ENCODE peak calls at places on chromosomes 5 and 9, in seven cellular contexts. I is IMR-90, K is suprapubic skin, E is A549, O is sigmoid colon, M is adrenal gland, Z is uterus. P is an unnamed sample.

GRCh38 chr9:81519816-81520215 is 169.5 kb downstream of the TLE1 start:
- DNase-seq in O (no peak), I (peak), E (no peak), M (no peak), Z (no peak), K (no peak), P (no peak)

GRCh38 chr5:95913663-95914062 is 48.0 kb downstream of the ELL2 start:
- DNase-seq in I (no peak), O (no peak), E (no peak), M (no peak), Z (no peak), K (no peak), P (no peak)

GRCh38 chr9:108776920-108777650 is 78.7 kb downstream of the ACTL7B start:
- DNase-seq in O (no peak), Z (no peak), I (peak), E (no peak), K (no peak), M (no peak), P (no peak)

GRCh38 chr5:159978358-159978757 is 30.6 kb upstream of the TTC1 start:
- DNase-seq in K (no peak), M (no peak), O (no peak), I (no peak), Z (no peak), E (no peak), P (no peak)

GRCh38 chr5:123997354-123998215 is 485.6 kb downstream of the CSNK1G3 start:
- DNase-seq in E (no peak), I (peak), M (no peak), K (no peak), O (no peak), Z (no peak), P (no peak)

GRCh38 chr5:143771229-143772001 is 40.5 kb upstream of the HMHB1 start:
- DNase-seq in M (no peak), O (no peak), K (no peak), E (no peak), Z (no peak), I (peak), P (no peak)

GRCh38 chr5:56002303-56002702 is 7.5 kb upstream of the IL6ST start:
- DNase-seq in O (no peak), E (no peak), Z (no peak), K (no peak), I (no peak), M (no peak), P (no peak)

GRCh38 chr5:119840175-119840574 is 210.8 kb downstream of the FAM170A start:
- DNase-seq in M (no peak), K (no peak), Z (no peak), I (no peak), O (no peak), E (no peak), P (no peak)

GRCh38 chr9:109497193-109498165 is 628 bp downstream of the PTPN3 start:
- DNase-seq in I (no peak), E (peak), Z (no peak), K (no peak), O (no peak), M (no peak), P (no peak)

GRCh38 chr5:72228957-72229356 is 91.1 kb downstream of the MRPS27 start:
- DNase-seq in E (no peak), O (no peak), I (no peak), Z (no peak), K (no peak), M (no peak), P (no peak)

GRCh38 chr5:34012791-34013190 is 4.9 kb upstream of the AMACR start:
- DNase-seq in O (no peak), Z (no peak), K (no peak), I (peak), M (peak), E (no peak), P (no peak)

GRCh38 chr5:95895771-95896170 is 65.9 kb downstream of the ELL2 start:
- DNase-seq in E (no peak), I (no peak), K (no peak), Z (no peak), O (no peak), M (no peak), P (no peak)

GRCh38 chr5:169753795-169754194 is 116.7 kb downstream of the DOCK2 start:
- DNase-seq in M (no peak), E (no peak), Z (no peak), O (no peak), K (no peak), I (peak), P (no peak)

GRCh38 chr5:159732220-159732619 is 184.1 kb upstream of the ADRA1B start:
- DNase-seq in I (no peak), M (no peak), O (no peak), E (no peak), Z (no peak), K (no peak), P (no peak)

GRCh38 chr9:31185831-31186230 is 1198.6 kb upstream of the ACO1 start:
- DNase-seq in M (no peak), K (no peak), O (no peak), I (peak), E (no peak), Z (no peak), P (no peak)

GRCh38 chr5:67636091-67636490 is 439.5 kb upstream of the CD180 start:
- DNase-seq in M (no peak), Z (no peak), K (no peak), I (no peak), O (peak), E (no peak), P (no peak)

GRCh38 chr5:62346727-62347126 is 40.7 kb downstream of the KIF2A start:
- DNase-seq in O (no peak), K (no peak), Z (no peak), M (no peak), E (no peak), I (no peak), P (no peak)

GRCh38 chr9:123448247-123448646 is 92.2 kb downstream of the CRB2 start:
- DNase-seq in Z (no peak), I (no peak), K (peak), M (no peak), E (no peak), O (no peak), P (no peak)

GRCh38 chr9:95313010-95313498 is 4.5 kb downstream of the FANCC start:
- DNase-seq in E (peak), I (peak), M (peak), K (no peak), O (peak), Z (peak), P (no peak)

GRCh38 chr5:84383296-84383815 is 1.3 kb downstream of the EDIL3 start:
- DNase-seq in M (no peak), E (peak), I (no peak), K (no peak), Z (no peak), O (peak), P (no peak)

GRCh38 chr9:104386425-104387069 is 117.5 kb upstream of the OR13F1 start:
- DNase-seq in O (no peak), K (no peak), E (peak), I (peak), M (no peak), Z (no peak), P (no peak)

GRCh38 chr5:124580925-124581821 is 165.3 kb downstream of the ZNF608 start:
- DNase-seq in M (no peak), I (no peak), K (no peak), E (no peak), Z (no peak), O (no peak), P (no peak)

GRCh38 chr5:154686490-154686889 is 68.7 kb upstream of the LARP1 start:
- DNase-seq in K (no peak), O (no peak), E (peak), I (no peak), M (no peak), Z (no peak), P (no peak)

GRCh38 chr9:97811534-97812246 is 41.3 kb upstream of the FOXE1 start:
- DNase-seq in Z (no peak), M (no peak), I (peak), O (no peak), K (no peak), E (no peak), P (no peak)

GRCh38 chr5:141747152-141747640 is 65.2 kb upstream of the ARAP3 start:
- DNase-seq in O (peak), M (peak), Z (peak), E (no peak), K (no peak), I (peak), P (no peak)

GRCh38 chr5:8386889-8387288 is 517.9 kb downstream of the MTRR start:
- DNase-seq in I (no peak), K (no peak), O (no peak), Z (no peak), E (no peak), M (no peak), P (no peak)

GRCh38 chr9:84697494-84698114 is 28.1 kb downstream of the NTRK2 start:
- DNase-seq in O (no peak), I (peak), M (peak), K (no peak), Z (peak), E (peak), P (no peak)
- TF ChIP-seq CTCF in O (peak), I (peak), M (peak), K (peak), Z (peak), E (peak), P (peak)

DNA sequence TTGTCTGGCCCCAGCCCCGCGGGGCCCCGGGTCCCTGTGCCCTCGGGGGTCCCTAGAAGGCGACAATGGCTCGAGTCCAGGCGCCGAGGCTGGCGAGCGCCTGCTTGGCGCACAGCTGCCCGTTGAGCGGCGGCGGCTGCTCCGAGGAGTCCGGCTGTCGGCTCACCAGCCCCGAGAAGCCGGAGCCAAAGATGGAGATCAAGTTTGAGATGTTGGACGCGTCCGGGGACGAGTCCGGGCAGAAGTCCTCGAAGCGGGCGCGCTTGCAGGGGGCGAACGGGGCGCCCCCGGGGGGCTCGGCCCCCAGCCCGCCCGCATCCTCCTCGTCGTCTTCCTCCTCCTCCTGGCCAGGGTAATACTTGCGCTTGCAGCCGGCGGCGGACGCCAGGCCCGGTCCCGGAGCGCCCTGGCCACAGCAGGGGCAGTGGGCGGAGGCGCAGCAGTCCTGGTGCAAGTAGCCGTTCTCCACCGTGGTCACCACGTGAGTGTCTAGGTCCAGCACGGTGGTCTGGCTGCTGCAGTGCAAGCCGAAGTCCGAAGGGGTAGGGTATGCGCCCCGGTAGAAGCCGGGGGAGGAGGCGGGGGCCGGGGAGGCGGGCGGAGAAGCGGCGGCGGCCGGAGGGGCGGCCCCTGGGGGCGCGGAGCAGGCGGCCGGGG is 1.1 kb downstream of the IER5L start:
- DNase-seq in K (no peak), E (peak), I (peak), O (peak), Z (peak), M (peak), P (no peak)
- TF ChIP-seq POLR2A in K (no peak), E (peak), I (no peak), O (no peak), Z (no peak), M (peak), P (no peak)

GRCh38 chr5:139765409-139766217 is 30.0 kb upstream of the PSD2 start:
- DNase-seq in K (peak), M (peak), Z (peak), O (peak), E (peak), I (peak), P (no peak)
- TF ChIP-seq CTCF in K (peak), M (peak), Z (peak), O (peak), E (peak), I (peak), P (peak)

DNA sequence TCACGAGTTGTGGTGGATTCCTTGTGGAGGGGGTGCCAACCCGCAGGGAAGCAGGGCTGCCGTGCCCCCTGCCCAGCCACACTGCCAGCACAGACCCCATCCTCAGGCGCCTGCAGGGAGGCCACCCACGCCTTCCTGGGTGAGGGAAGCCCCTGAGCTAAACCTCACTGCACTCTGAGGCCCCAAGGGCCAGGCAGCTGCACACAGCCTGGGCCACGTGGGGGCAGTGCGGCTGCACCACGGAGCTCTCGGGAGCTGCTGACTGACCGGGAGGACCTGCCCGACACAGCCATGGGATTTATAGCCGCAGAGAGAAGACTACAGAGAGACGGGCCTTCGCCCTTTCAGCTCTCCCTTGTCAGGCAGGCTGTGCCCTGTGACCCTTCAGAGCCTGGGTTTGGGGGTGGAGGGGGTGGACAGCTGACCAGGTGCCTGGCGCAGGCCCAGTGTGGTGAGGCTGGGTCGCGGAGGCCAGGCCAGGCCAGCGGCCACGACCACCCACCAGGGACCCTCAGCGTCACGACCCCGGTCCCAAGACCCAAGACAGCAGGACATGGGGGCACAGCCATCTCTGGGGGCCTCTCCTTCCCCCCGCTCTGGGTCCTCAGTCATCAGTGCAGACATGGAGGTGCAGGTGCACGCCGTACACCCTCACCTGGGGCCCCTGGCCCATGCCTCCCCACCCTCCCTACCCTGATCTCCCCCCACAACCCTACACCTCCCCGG is 4.3 kb upstream of the AHRR start:
- DNase-seq in Z (no peak), O (no peak), K (peak), M (no peak), I (peak), E (peak), P (no peak)
- TF ChIP-seq POLR2A in Z (no peak), O (no peak), K (no peak), M (no peak), I (no peak), E (no peak), P (no peak)

GRCh38 chr5:114099161-114099560 is 262.7 kb upstream of the KCNN2 start:
- DNase-seq in O (no peak), E (no peak), M (no peak), K (no peak), I (no peak), Z (no peak), P (no peak)

GRCh38 chr5:114097570-114097969 is 264.3 kb upstream of the KCNN2 start:
- DNase-seq in I (no peak), K (no peak), E (no peak), Z (no peak), O (no peak), M (no peak), P (no peak)

GRCh38 chr5:114101153-114101552 is 260.7 kb upstream of the KCNN2 start:
- DNase-seq in M (peak), E (peak), I (peak), O (no peak), K (no peak), Z (no peak), P (no peak)
- TF ChIP-seq CTCF in M (peak), E (peak), I (peak), O (peak), K (peak), Z (no peak), P (no peak)

DNA sequence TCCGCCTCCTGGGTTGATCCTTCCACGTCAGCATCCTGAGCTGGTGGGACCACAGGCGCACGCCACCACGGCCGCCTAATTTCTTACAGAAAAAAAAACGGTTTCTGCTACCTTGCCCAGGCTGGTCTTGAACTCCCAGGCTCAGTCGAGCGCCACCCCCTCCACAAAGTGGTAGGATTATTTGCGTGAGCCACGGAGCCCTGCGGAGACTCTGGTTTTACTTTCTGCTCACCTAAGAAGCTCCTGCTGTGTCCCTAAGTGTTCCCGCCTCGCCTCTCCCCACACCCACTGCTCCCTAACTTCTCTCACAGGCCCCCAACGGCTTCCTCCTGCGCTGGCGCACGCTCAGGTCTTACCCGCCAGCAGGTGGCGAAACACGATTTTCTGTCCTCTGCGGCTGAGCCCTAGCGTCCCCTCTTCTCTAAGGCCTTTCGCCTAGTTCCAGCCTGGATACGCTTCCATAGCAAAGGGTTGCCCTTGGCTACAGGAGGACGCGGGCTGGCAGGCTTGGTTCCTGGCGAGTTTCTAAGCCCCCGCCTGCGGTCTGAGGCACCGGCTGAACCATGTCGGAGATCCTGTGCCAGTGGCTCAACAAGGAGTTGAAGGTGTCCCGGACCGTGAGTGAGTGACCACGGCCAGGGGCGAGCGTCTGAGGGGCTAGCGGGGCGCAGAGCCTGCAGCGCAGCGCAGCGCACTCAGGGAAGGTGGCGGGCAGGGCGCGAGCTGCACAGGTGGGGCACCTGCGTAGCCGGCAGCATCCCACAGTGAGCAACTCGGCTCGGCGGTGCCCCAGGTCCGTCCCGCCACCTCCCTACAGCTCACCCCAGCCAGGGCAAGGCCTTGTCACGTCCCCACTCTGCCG is at the start of gene SPEF2:
- DNase-seq in E (peak), I (peak), Z (peak), M (peak), O (peak), K (peak), P (peak)
- TF ChIP-seq POLR2A in E (no peak), I (no peak), Z (no peak), M (no peak), O (no peak), K (no peak), P (no peak)

DNA sequence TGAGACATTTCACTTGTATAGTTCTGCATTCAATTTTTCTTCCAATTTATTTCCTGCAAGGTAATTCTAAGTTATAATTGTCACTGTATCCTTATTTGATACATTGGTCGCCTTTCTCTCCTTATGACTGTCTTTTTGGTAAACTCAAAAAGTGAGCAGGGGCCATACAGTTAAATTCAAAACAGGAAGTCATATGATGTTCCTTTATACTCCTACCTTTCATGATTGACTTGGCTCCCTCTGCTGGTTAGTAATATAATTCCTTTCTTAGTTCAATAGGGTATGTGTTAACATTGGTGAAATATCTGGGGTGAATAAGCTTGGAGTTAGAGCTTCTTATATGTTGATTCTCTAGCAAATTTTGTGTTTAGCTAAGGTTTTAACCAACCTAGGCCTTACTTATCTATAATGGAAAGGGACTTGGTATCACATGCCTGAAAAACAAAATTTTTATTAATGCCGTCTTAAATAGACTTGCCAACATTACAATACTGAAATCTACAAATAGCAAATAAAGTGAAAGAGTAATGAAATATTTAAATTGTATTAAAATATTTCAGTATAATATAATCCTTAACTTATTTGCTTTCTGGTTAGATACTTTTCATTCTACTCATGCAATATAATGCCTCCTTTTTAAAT is 6.0 kb upstream of the NIPBL start:
- DNase-seq in O (no peak), Z (no peak), E (peak), I (peak), M (no peak), K (no peak), P (no peak)
- TF ChIP-seq CTCF in O (peak), Z (peak), E (peak), I (peak), M (peak), K (peak), P (peak)

DNA sequence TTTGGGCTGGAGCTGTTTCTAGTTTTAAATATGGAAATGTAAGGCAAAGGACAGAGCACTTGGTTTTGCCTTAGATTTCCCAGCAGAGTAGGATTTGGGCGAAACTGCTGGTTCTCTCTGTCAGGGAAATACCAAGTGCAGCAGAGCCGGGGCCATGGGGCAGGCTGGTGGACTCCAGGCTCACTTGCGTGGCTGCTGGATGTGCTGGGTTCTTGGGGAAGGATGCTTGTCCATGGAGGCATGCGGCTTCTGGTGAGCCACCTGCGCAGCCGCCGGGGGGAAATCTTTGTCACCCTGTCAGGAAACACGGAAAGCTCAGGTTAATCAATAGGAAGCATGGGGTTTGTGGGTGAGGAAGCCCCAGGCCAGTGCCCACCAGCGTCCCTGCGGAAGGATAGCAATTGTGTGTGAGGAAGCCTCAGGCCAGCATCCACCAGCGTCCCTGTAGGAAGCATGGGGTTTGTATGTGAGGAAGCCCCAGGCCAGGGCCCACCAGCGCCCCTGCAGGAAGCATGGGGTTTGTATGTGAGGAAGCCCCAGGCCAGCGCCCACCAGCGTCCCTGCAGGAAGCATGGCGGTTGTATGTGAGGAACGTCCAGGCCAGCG is 80.1 kb downstream of the DAP start:
- DNase-seq in E (no peak), I (no peak), Z (no peak), O (no peak), M (no peak), K (peak), P (no peak)
- TF ChIP-seq POLR2A in E (no peak), I (no peak), Z (no peak), O (no peak), M (no peak), K (no peak), P (no peak)